ENCODE peak calls at places on chromosome 15, in nine cellular contexts. One of them, this sample, is unnamed.

GRCh38 chr15:101625169-101625568 is 27.0 kb downstream of the TM2D3 start:
- DNase-seq in globus pallidus: no peak
- DNase-seq in uterus: no peak
- DNase-seq in fibroblast of the conjunctiva: no peak
- DNase-seq in ELF-1: no peak
- DNase-seq in fibroblast of the aortic adventitia: no peak
- DNase-seq in AG04450: no peak
- DNase-seq in AG09319: no peak
- DNase-seq in HEK293T: no peak
- DNase-seq in this sample: no peak

GRCh38 chr15:100211855-100212850 is 129.6 kb downstream of the ADAMTS17 start:
- DNase-seq in globus pallidus: no peak
- DNase-seq in uterus: no peak
- DNase-seq in fibroblast of the conjunctiva: no peak
- DNase-seq in ELF-1: peak
- DNase-seq in fibroblast of the aortic adventitia: no peak
- DNase-seq in AG04450: no peak
- DNase-seq in AG09319: no peak
- DNase-seq in HEK293T: no peak
- DNase-seq in this sample: no peak

GRCh38 chr15:99467861-99468460 is 97.8 kb upstream of the MEF2A start:
- DNase-seq in globus pallidus: no peak
- DNase-seq in uterus: no peak
- DNase-seq in fibroblast of the conjunctiva: no peak
- DNase-seq in ELF-1: no peak
- DNase-seq in fibroblast of the aortic adventitia: peak
- DNase-seq in AG04450: no peak
- DNase-seq in AG09319: no peak
- DNase-seq in HEK293T: no peak
- DNase-seq in this sample: no peak

GRCh38 chr15:71083349-71083748 is 31.9 kb upstream of the THSD4 start:
- DNase-seq in globus pallidus: no peak
- DNase-seq in uterus: peak
- DNase-seq in fibroblast of the conjunctiva: no peak
- DNase-seq in ELF-1: no peak
- DNase-seq in fibroblast of the aortic adventitia: peak
- DNase-seq in AG04450: no peak
- DNase-seq in AG09319: peak
- DNase-seq in HEK293T: no peak
- DNase-seq in this sample: no peak

GRCh38 chr15:45637552-45638033 is 2.8 kb downstream of the SQOR start:
- DNase-seq in globus pallidus: peak
- DNase-seq in uterus: peak
- DNase-seq in fibroblast of the conjunctiva: peak
- DNase-seq in ELF-1: no peak
- DNase-seq in fibroblast of the aortic adventitia: peak
- DNase-seq in AG04450: peak
- DNase-seq in AG09319: peak
- DNase-seq in HEK293T: no peak
- DNase-seq in this sample: peak

GRCh38 chr15:51750942-51751686 is at the start of gene TMOD2:
- DNase-seq in globus pallidus: peak
- DNase-seq in uterus: peak
- DNase-seq in fibroblast of the conjunctiva: no peak
- DNase-seq in ELF-1: peak
- DNase-seq in fibroblast of the aortic adventitia: peak
- DNase-seq in AG04450: no peak
- DNase-seq in AG09319: no peak
- DNase-seq in HEK293T: peak
- DNase-seq in this sample: peak

GRCh38 chr15:99426431-99427105 is 139.2 kb upstream of the MEF2A start:
- DNase-seq in globus pallidus: no peak
- DNase-seq in uterus: peak
- DNase-seq in fibroblast of the conjunctiva: no peak
- DNase-seq in ELF-1: no peak
- DNase-seq in fibroblast of the aortic adventitia: no peak
- DNase-seq in AG04450: no peak
- DNase-seq in AG09319: no peak
- DNase-seq in HEK293T: no peak
- DNase-seq in this sample: no peak

GRCh38 chr15:78131295-78132021 is at the start of gene CIB2:
- DNase-seq in globus pallidus: peak
- DNase-seq in uterus: peak
- DNase-seq in fibroblast of the conjunctiva: peak
- DNase-seq in ELF-1: peak
- DNase-seq in fibroblast of the aortic adventitia: peak
- DNase-seq in AG04450: peak
- DNase-seq in AG09319: peak
- DNase-seq in HEK293T: peak
- DNase-seq in this sample: peak

GRCh38 chr15:80207887-80208286 is 44.1 kb downstream of the CTXND1 start:
- DNase-seq in globus pallidus: no peak
- DNase-seq in uterus: no peak
- DNase-seq in fibroblast of the conjunctiva: no peak
- DNase-seq in ELF-1: no peak
- DNase-seq in fibroblast of the aortic adventitia: peak
- DNase-seq in AG04450: no peak
- DNase-seq in AG09319: no peak
- DNase-seq in HEK293T: no peak
- DNase-seq in this sample: no peak

GRCh38 chr15:68154923-68155559 is 50.1 kb downstream of the CALML4 start:
- DNase-seq in globus pallidus: peak
- DNase-seq in uterus: peak
- DNase-seq in fibroblast of the conjunctiva: peak
- DNase-seq in ELF-1: peak
- DNase-seq in fibroblast of the aortic adventitia: peak
- DNase-seq in AG04450: peak
- DNase-seq in AG09319: no peak
- DNase-seq in HEK293T: peak
- DNase-seq in this sample: peak

GRCh38 chr15:73168487-73168886 is 116.2 kb downstream of the NEO1 start:
- DNase-seq in globus pallidus: no peak
- DNase-seq in uterus: no peak
- DNase-seq in fibroblast of the conjunctiva: no peak
- DNase-seq in ELF-1: no peak
- DNase-seq in fibroblast of the aortic adventitia: no peak
- DNase-seq in AG04450: no peak
- DNase-seq in AG09319: no peak
- DNase-seq in HEK293T: no peak
- DNase-seq in this sample: no peak

GRCh38 chr15:65082303-65082958 is 5.9 kb downstream of the KBTBD13 start:
- DNase-seq in globus pallidus: no peak
- DNase-seq in uterus: no peak
- DNase-seq in fibroblast of the conjunctiva: no peak
- DNase-seq in ELF-1: peak
- DNase-seq in fibroblast of the aortic adventitia: no peak
- DNase-seq in AG04450: no peak
- DNase-seq in AG09319: no peak
- DNase-seq in HEK293T: peak
- DNase-seq in this sample: no peak

GRCh38 chr15:45386974-45387373 is 8.6 kb upstream of the GATM start:
- DNase-seq in globus pallidus: no peak
- DNase-seq in uterus: no peak
- DNase-seq in fibroblast of the conjunctiva: no peak
- DNase-seq in ELF-1: no peak
- DNase-seq in fibroblast of the aortic adventitia: no peak
- DNase-seq in AG04450: no peak
- DNase-seq in AG09319: no peak
- DNase-seq in HEK293T: no peak
- DNase-seq in this sample: no peak

GRCh38 chr15:28919201-28919627 is 33.4 kb downstream of the APBA2 start:
- DNase-seq in globus pallidus: no peak
- DNase-seq in uterus: no peak
- DNase-seq in fibroblast of the conjunctiva: no peak
- DNase-seq in ELF-1: peak
- DNase-seq in fibroblast of the aortic adventitia: no peak
- DNase-seq in AG04450: no peak
- DNase-seq in AG09319: no peak
- DNase-seq in HEK293T: no peak
- DNase-seq in this sample: no peak

GRCh38 chr15:78216276-78217229 is 17.8 kb downstream of the ACSBG1 start:
- DNase-seq in globus pallidus: peak
- DNase-seq in uterus: no peak
- DNase-seq in fibroblast of the conjunctiva: peak
- DNase-seq in ELF-1: no peak
- DNase-seq in fibroblast of the aortic adventitia: peak
- DNase-seq in AG04450: no peak
- DNase-seq in AG09319: no peak
- DNase-seq in HEK293T: no peak
- DNase-seq in this sample: no peak

GRCh38 chr15:40937762-40938529 is 8.8 kb downstream of the DLL4 start:
- DNase-seq in globus pallidus: no peak
- DNase-seq in uterus: no peak
- DNase-seq in fibroblast of the conjunctiva: no peak
- DNase-seq in ELF-1: peak
- DNase-seq in fibroblast of the aortic adventitia: no peak
- DNase-seq in AG04450: no peak
- DNase-seq in AG09319: no peak
- DNase-seq in HEK293T: no peak
- DNase-seq in this sample: no peak

GRCh38 chr15:31263751-31264533 is 62.7 kb upstream of the KLF13 start:
- DNase-seq in globus pallidus: peak
- DNase-seq in uterus: no peak
- DNase-seq in fibroblast of the conjunctiva: no peak
- DNase-seq in ELF-1: no peak
- DNase-seq in fibroblast of the aortic adventitia: no peak
- DNase-seq in AG04450: no peak
- DNase-seq in AG09319: no peak
- DNase-seq in HEK293T: no peak
- DNase-seq in this sample: peak

GRCh38 chr15:50906954-50907865 is 1.3 kb upstream of the AP4E1 start:
- DNase-seq in globus pallidus: peak
- DNase-seq in uterus: no peak
- DNase-seq in fibroblast of the conjunctiva: no peak
- DNase-seq in ELF-1: no peak
- DNase-seq in fibroblast of the aortic adventitia: peak
- DNase-seq in AG04450: no peak
- DNase-seq in AG09319: no peak
- DNase-seq in HEK293T: no peak
- DNase-seq in this sample: peak

GRCh38 chr15:60890361-60890991 is 338.6 kb downstream of the RORA start:
- DNase-seq in globus pallidus: no peak
- DNase-seq in uterus: no peak
- DNase-seq in fibroblast of the conjunctiva: no peak
- DNase-seq in ELF-1: no peak
- DNase-seq in fibroblast of the aortic adventitia: no peak
- DNase-seq in AG04450: no peak
- DNase-seq in AG09319: no peak
- DNase-seq in HEK293T: no peak
- DNase-seq in this sample: no peak

GRCh38 chr15:23686466-23687142 is 501 bp downstream of the NDN start:
- DNase-seq in globus pallidus: no peak
- DNase-seq in uterus: no peak
- DNase-seq in fibroblast of the conjunctiva: no peak
- DNase-seq in ELF-1: peak
- DNase-seq in fibroblast of the aortic adventitia: peak
- DNase-seq in AG04450: no peak
- DNase-seq in AG09319: no peak
- DNase-seq in HEK293T: no peak
- DNase-seq in this sample: no peak

GRCh38 chr15:75662823-75663519 is 15.3 kb downstream of the SNX33 start:
- DNase-seq in globus pallidus: no peak
- DNase-seq in uterus: no peak
- DNase-seq in fibroblast of the conjunctiva: no peak
- DNase-seq in ELF-1: no peak
- DNase-seq in fibroblast of the aortic adventitia: no peak
- DNase-seq in AG04450: no peak
- DNase-seq in AG09319: no peak
- DNase-seq in HEK293T: no peak
- DNase-seq in this sample: no peak